ENCODE peak calls at places on chromosomes 1 and 21, in eight cellular contexts. N, B, Y, X, A, O, I and F are unnamed samples.

GRCh38 chr1:58783090-58783992 is 506 bp downstream of the JUN start:
- DNase-seq in N (peak), B (peak), Y (peak), X (peak), A (peak), O (peak), I (peak), F (peak)

GRCh38 chr1:53384796-53385195 is 56.9 kb upstream of the LRP8 start:
- DNase-seq in N (no peak), B (no peak), Y (no peak), X (no peak), A (no peak), O (no peak), I (no peak), F (peak)

GRCh38 chr1:205575294-205575885 is 56.4 kb downstream of the ELK4 start:
- DNase-seq in N (no peak), B (no peak), Y (no peak), X (no peak), A (no peak), O (no peak), I (no peak), F (no peak)

GRCh38 chr21:37183749-37184148 is 83.4 kb downstream of the VPS26C start:
- DNase-seq in N (no peak), B (no peak), Y (no peak), X (no peak), A (no peak), O (no peak), I (no peak), F (no peak)

GRCh38 chr1:6082430-6082971 is 36.8 kb downstream of the KCNAB2 start:
- DNase-seq in N (no peak), B (no peak), Y (no peak), X (no peak), A (peak), O (no peak), I (no peak), F (peak)

GRCh38 chr21:25385912-25386474 is 221.3 kb downstream of the MRPL39 start:
- DNase-seq in N (peak), B (no peak), Y (peak), X (peak), A (peak), O (peak), I (peak), F (peak)

GRCh38 chr21:38229260-38229877 is 27.4 kb upstream of the KCNJ15 start:
- DNase-seq in N (no peak), B (no peak), Y (peak), X (peak), A (no peak), O (no peak), I (peak), F (peak)

GRCh38 chr1:80987106-80987505 is 813.6 kb upstream of the ADGRL2 start:
- DNase-seq in N (no peak), B (no peak), Y (no peak), X (no peak), A (no peak), O (no peak), I (peak), F (peak)

GRCh38 chr1:57623039-57623790 is 199.4 kb upstream of the DAB1 start:
- DNase-seq in N (no peak), B (no peak), Y (no peak), X (peak), A (peak), O (peak), I (peak), F (peak)

GRCh38 chr1:3137111-3138100 is 68.4 kb downstream of the PRDM16 start:
- DNase-seq in N (no peak), B (no peak), Y (no peak), X (no peak), A (no peak), O (no peak), I (no peak), F (no peak)

GRCh38 chr21:34156957-34157356 is 83.6 kb downstream of the MRPS6 start:
- DNase-seq in N (no peak), B (no peak), Y (no peak), X (no peak), A (no peak), O (no peak), I (no peak), F (no peak)

GRCh38 chr1:94926365-94926914 is 470 bp downstream of the CNN3 start:
- DNase-seq in N (no peak), B (no peak), Y (peak), X (peak), A (no peak), O (peak), I (peak), F (peak)

GRCh38 chr1:86119214-86119764 is 37.3 kb downstream of the COL24A1 start:
- DNase-seq in N (no peak), B (no peak), Y (no peak), X (no peak), A (no peak), O (no peak), I (no peak), F (no peak)

GRCh38 chr1:201954263-201955008 is 867 bp upstream of the TIMM17A start:
- DNase-seq in N (no peak), B (no peak), Y (no peak), X (peak), A (no peak), O (no peak), I (no peak), F (peak)

GRCh38 chr1:201905234-201905890 is 16.7 kb downstream of the SHISA4 start:
- DNase-seq in N (no peak), B (no peak), Y (no peak), X (no peak), A (no peak), O (no peak), I (no peak), F (no peak)

GRCh38 chr21:44285547-44285992 is at the start of gene AIRE:
- DNase-seq in N (no peak), B (no peak), Y (no peak), X (no peak), A (no peak), O (no peak), I (no peak), F (peak)